ENCODE peak calls at places on chromosomes 4 and X, in four cellular contexts. One of them, this sample, is unnamed.

GRCh38 chrX:136525738-136526606 is 6.0 kb upstream of the VGLL1 start:
- DNase-seq in HepG2: no peak
- DNase-seq in K562: no peak
- DNase-seq in WTC11: no peak
- DNase-seq in this sample: no peak

GRCh38 chr4:26815199-26815598 is 45.4 kb upstream of the STIM2 start:
- DNase-seq in WTC11: no peak
- DNase-seq in K562: no peak
- DNase-seq in HepG2: no peak
- DNase-seq in this sample: no peak

GRCh38 chrX:16445166-16445752 is 204.7 kb upstream of the S100G start:
- DNase-seq in WTC11: peak; percentile 27
- DNase-seq in HepG2: peak; percentile 1
- DNase-seq in K562: peak; percentile 29
- DNase-seq in this sample: peak; percentile 41

GRCh38 chr4:124028172-124028571 is 631.6 kb downstream of the SPRY1 start:
- DNase-seq in K562: no peak
- DNase-seq in WTC11: no peak
- DNase-seq in HepG2: no peak
- DNase-seq in this sample: no peak

GRCh38 chr4:7755529-7755928 is 184.1 kb downstream of the AFAP1 start:
- DNase-seq in WTC11: no peak
- DNase-seq in K562: no peak
- DNase-seq in HepG2: no peak
- DNase-seq in this sample: no peak

GRCh38 chr4:56817840-56818491 is 3.5 kb downstream of the SPINK2 start:
- DNase-seq in WTC11: no peak
- DNase-seq in K562: no peak
- DNase-seq in HepG2: no peak
- DNase-seq in this sample: no peak

GRCh38 chrX:108072746-108073145 is 18.6 kb downstream of the PSMD10 start:
- DNase-seq in K562: no peak
- DNase-seq in WTC11: no peak
- DNase-seq in HepG2: no peak
- DNase-seq in this sample: no peak

GRCh38 chr4:2796261-2797187 is 3.6 kb downstream of the SH3BP2 start:
- DNase-seq in WTC11: no peak
- DNase-seq in HepG2: no peak
- DNase-seq in K562: no peak
- DNase-seq in this sample: peak; percentile 29

GRCh38 chr4:173243321-173243720 is 74.7 kb downstream of the GALNT7 start:
- DNase-seq in WTC11: no peak
- DNase-seq in HepG2: no peak
- DNase-seq in K562: no peak
- DNase-seq in this sample: no peak

GRCh38 chrX:71950066-71950465 is 39.4 kb downstream of the NHSL2 start:
- DNase-seq in HepG2: no peak
- DNase-seq in K562: no peak
- DNase-seq in WTC11: no peak
- DNase-seq in this sample: no peak

GRCh38 chr4:76354517-76355473 is 48.3 kb downstream of the STBD1 start:
- DNase-seq in HepG2: no peak
- DNase-seq in K562: no peak
- DNase-seq in WTC11: no peak
- DNase-seq in this sample: no peak

GRCh38 chrX:40104649-40105015 is 6.9 kb upstream of the BCOR start:
- DNase-seq in HepG2: no peak
- DNase-seq in K562: no peak
- DNase-seq in WTC11: no peak
- DNase-seq in this sample: peak; percentile 60

GRCh38 chrX:14039344-14039743 is 9.7 kb upstream of the GEMIN8 start:
- DNase-seq in WTC11: peak; percentile 31
- DNase-seq in K562: peak; percentile 47
- DNase-seq in HepG2: peak; percentile 28
- DNase-seq in this sample: peak; percentile 49

GRCh38 chr4:76224193-76224592 is 10.6 kb upstream of the SCARB2 start:
- DNase-seq in HepG2: no peak
- DNase-seq in K562: no peak
- DNase-seq in WTC11: no peak
- DNase-seq in this sample: no peak

GRCh38 chrX:123476636-123477219 is 256.1 kb downstream of the THOC2 start:
- DNase-seq in WTC11: no peak
- DNase-seq in K562: no peak
- DNase-seq in HepG2: no peak
- DNase-seq in this sample: no peak

GRCh38 chrX:378443-378842 is 8.3 kb downstream of the PPP2R3B start:
- DNase-seq in HepG2: no peak
- DNase-seq in WTC11: no peak
- DNase-seq in K562: no peak
- DNase-seq in this sample: no peak

GRCh38 chr4:8699479-8700145 is 107.0 kb downstream of the CPZ start:
- DNase-seq in HepG2: no peak
- DNase-seq in K562: no peak
- DNase-seq in WTC11: no peak
- DNase-seq in this sample: peak; percentile 28

GRCh38 chr4:105352826-105353225 is 121.0 kb downstream of the PPA2 start:
- DNase-seq in HepG2: no peak
- DNase-seq in WTC11: no peak
- DNase-seq in K562: peak; percentile 44
- DNase-seq in this sample: no peak

GRCh38 chr4:119138046-119138445 is 2.4 kb downstream of the MYOZ2 start:
- DNase-seq in HepG2: peak; percentile 23
- DNase-seq in WTC11: no peak
- DNase-seq in K562: no peak
- DNase-seq in this sample: no peak

GRCh38 chr4:42914937-42915336 is 22.4 kb downstream of the GRXCR1 start:
- DNase-seq in K562: no peak
- DNase-seq in HepG2: no peak
- DNase-seq in WTC11: no peak
- DNase-seq in this sample: no peak

GRCh38 chr4:150962245-150962644 is 52.8 kb downstream of the LRBA start:
- DNase-seq in K562: no peak
- DNase-seq in WTC11: no peak
- DNase-seq in HepG2: no peak
- DNase-seq in this sample: no peak

GRCh38 chr4:150964754-150965153 is 50.3 kb downstream of the LRBA start:
- DNase-seq in K562: no peak
- DNase-seq in WTC11: no peak
- DNase-seq in HepG2: no peak
- DNase-seq in this sample: no peak

GRCh38 chr4:150960079-150960478 is 55.0 kb downstream of the LRBA start:
- DNase-seq in K562: peak; percentile 19
- DNase-seq in WTC11: no peak
- DNase-seq in HepG2: peak; percentile 35
- DNase-seq in this sample: peak; percentile 41

GRCh38 chr4:150960818-150961217 is 54.3 kb downstream of the LRBA start:
- DNase-seq in HepG2: peak; percentile 35
- DNase-seq in K562: peak; percentile 49
- DNase-seq in WTC11: peak; percentile 69
- DNase-seq in this sample: peak; percentile 35

GRCh38 chr4:150961566-150961965 is 53.5 kb downstream of the LRBA start:
- DNase-seq in WTC11: no peak
- DNase-seq in HepG2: no peak
- DNase-seq in K562: no peak
- DNase-seq in this sample: no peak
- TF ChIP-seq FOXJ3 in WTC11: no peak
- TF ChIP-seq FOXJ3 in HepG2: no peak
- TF ChIP-seq FOXJ3 in K562: no peak
- TF ChIP-seq FOXJ3 in this sample: no peak

DNA sequence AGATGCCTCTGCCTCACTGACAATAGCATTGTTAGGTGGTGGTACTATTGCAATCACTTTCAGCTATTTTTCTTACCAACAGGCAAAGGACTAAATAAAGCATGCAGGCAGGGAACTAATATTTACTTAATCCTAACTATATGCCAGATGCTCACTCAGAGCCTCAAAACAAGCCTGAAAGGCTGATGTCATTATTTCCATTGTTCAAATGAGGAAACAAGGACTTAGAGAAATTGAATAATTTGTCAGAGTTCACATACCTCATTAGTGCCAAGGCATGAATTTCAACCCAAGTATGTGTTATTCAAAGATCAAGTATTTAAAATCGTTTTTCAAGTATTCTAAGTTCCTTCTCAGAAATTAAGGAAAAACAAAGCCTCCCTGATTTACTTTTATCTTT is 374.9 kb upstream of the TECRL start:
- DNase-seq in HepG2: no peak
- DNase-seq in K562: no peak
- DNase-seq in WTC11: no peak
- DNase-seq in this sample: no peak
- TF ChIP-seq FOXJ3 in HepG2: no peak
- TF ChIP-seq FOXJ3 in K562: no peak
- TF ChIP-seq FOXJ3 in WTC11: no peak
- TF ChIP-seq FOXJ3 in this sample: no peak

GRCh38 chr4:96293806-96294205 is 453.9 kb downstream of the PDHA2 start:
- DNase-seq in HepG2: no peak
- DNase-seq in WTC11: no peak
- DNase-seq in K562: no peak
- DNase-seq in this sample: no peak
- TF ChIP-seq FOXJ3 in HepG2: no peak
- TF ChIP-seq FOXJ3 in WTC11: no peak
- TF ChIP-seq FOXJ3 in K562: no peak
- TF ChIP-seq FOXJ3 in this sample: no peak

GRCh38 chr4:186104895-186105720 is 604 bp downstream of the FAM149A start:
- DNase-seq in K562: no peak
- DNase-seq in HepG2: no peak
- DNase-seq in WTC11: peak; percentile 52
- DNase-seq in this sample: peak; percentile 84

GRCh38 chr4:186102931-186103330 is 1.6 kb upstream of the FAM149A start:
- DNase-seq in WTC11: no peak
- DNase-seq in K562: no peak
- DNase-seq in HepG2: no peak
- DNase-seq in this sample: no peak

GRCh38 chr4:186108391-186108790 is 3.9 kb downstream of the FAM149A start:
- DNase-seq in WTC11: no peak
- DNase-seq in K562: no peak
- DNase-seq in HepG2: no peak
- DNase-seq in this sample: no peak

GRCh38 chr4:186105721-186106335 is 1.3 kb downstream of the FAM149A start:
- DNase-seq in WTC11: no peak
- DNase-seq in K562: no peak
- DNase-seq in HepG2: no peak
- DNase-seq in this sample: peak; percentile 36

DNA sequence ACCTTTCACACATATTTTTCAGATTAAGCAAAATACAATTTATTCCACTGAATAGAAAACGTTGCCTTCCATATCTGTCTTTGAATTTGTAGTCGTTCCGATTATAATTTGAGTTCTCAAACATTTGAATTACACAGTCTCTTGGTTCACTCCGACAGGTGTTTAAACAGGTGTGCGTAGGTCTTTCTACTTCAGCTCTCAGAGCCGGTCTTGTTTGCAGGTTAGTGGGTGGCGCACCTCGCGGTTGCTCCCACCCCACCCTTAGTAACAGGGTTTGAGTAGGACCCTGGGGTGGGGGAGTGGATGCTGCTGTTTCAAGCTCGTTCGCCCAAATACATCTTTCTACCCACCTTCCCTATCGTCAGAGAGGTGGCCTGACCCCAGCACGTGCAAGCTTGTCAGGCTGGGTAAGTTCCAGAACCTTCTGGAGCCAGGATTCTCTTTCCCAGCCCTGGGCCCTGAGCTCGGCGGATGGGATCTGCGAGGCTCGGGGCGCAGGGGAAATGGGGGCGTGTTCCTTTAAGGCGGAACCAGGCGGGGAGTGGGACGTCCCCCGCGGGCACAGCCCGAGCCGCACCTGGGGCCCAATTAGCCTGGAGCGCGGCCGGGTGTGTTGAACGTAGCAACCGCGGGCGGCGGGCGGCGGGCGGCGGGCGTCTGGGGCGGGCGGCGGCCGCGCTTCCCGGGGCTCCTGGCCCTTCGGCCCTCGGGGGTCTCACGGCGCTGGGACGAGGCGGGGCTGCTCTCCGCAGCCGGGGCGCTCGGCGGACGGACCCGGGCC is at the start of gene FAM149A:
- DNase-seq in WTC11: peak; percentile 68
- DNase-seq in K562: no peak
- DNase-seq in HepG2: no peak
- DNase-seq in this sample: no peak
- TF ChIP-seq FOXJ3 in WTC11: no peak
- TF ChIP-seq FOXJ3 in K562: no peak
- TF ChIP-seq FOXJ3 in HepG2: no peak
- TF ChIP-seq FOXJ3 in this sample: no peak

DNA sequence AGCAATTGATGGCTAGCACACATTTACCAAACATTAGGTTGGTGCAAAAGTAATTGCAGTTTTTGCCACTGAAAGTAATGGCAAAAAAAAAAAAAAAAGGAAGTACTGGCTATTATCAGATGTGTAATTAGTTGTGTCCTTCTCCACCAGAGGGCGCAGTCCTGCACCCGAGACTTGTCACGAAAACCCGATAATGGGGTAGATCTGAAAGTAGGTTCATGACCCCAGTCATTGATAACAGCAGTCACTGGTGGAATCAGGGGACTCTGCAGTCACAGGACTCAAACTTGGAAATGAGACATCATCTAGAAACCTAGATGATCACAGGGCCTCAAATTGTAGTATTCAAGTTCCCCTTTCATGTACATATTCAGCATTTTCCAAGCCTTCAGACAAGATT is 13.1 kb upstream of the ACOT9 start:
- DNase-seq in WTC11: peak; percentile 56
- DNase-seq in HepG2: peak; percentile 37
- DNase-seq in K562: peak; percentile 66
- DNase-seq in this sample: peak; percentile 49
- TF ChIP-seq FOXJ3 in WTC11: no peak
- TF ChIP-seq FOXJ3 in HepG2: no peak
- TF ChIP-seq FOXJ3 in K562: no peak
- TF ChIP-seq FOXJ3 in this sample: no peak

DNA sequence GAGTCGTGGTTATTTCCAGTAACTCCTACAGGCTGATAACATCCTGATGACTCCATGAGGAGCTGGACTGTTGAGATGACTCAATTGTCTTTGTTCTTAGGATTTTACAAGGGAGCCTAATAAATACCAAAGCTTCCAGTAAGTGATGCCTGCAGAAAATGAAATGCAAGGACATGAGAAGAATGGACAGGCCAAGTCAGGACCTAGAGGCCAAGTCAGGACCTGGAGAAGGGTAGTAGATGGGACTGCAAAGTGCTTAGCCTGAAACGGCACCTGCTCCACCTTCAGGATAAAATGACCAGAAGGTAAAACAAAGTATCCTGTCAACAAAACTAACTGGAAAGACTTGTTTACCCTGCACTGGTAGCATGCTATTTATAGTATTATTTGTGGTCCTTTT is 6.4 kb upstream of the SLC10A6 start:
- DNase-seq in WTC11: no peak
- DNase-seq in K562: no peak
- DNase-seq in HepG2: no peak
- DNase-seq in this sample: no peak
- TF ChIP-seq FOXJ3 in WTC11: no peak
- TF ChIP-seq FOXJ3 in K562: no peak
- TF ChIP-seq FOXJ3 in HepG2: no peak
- TF ChIP-seq FOXJ3 in this sample: no peak

This sample was measured in SK-N-SH.